ENCODE peak calls at places on chromosomes 2 and 18, in four cellular contexts. One of them, this sample, is unnamed.

GRCh38 chr2:84792856-84793522 is 87.9 kb downstream of the TRABD2A start:
- DNase-seq in GM20000: no peak
- DNase-seq in suprapubic skin: no peak
- DNase-seq in K562: no peak
- DNase-seq in this sample: no peak

GRCh38 chr2:12716250-12717190 is at the start of gene TRIB2:
- DNase-seq in GM20000: peak
- DNase-seq in K562: peak
- DNase-seq in suprapubic skin: peak
- DNase-seq in this sample: peak

GRCh38 chr2:198628596-198628995 is 824.2 kb downstream of the PLCL1 start:
- DNase-seq in K562: no peak
- DNase-seq in suprapubic skin: no peak
- DNase-seq in GM20000: no peak
- DNase-seq in this sample: no peak

GRCh38 chr18:63994783-63995399 is 25.0 kb downstream of the SERPINB8 start:
- DNase-seq in GM20000: peak
- DNase-seq in suprapubic skin: no peak
- DNase-seq in K562: peak
- DNase-seq in this sample: peak

GRCh38 chr2:16653083-16653375 is 12.6 kb downstream of the CYRIA start:
- DNase-seq in K562: no peak
- DNase-seq in suprapubic skin: no peak
- DNase-seq in GM20000: no peak
- DNase-seq in this sample: no peak

GRCh38 chr2:163692611-163693482 is 43.0 kb downstream of the FIGN start:
- DNase-seq in K562: no peak
- DNase-seq in GM20000: no peak
- DNase-seq in suprapubic skin: no peak
- DNase-seq in this sample: no peak

GRCh38 chr2:24259316-24259715 is 84.5 kb downstream of the FAM228A start:
- DNase-seq in suprapubic skin: no peak
- DNase-seq in K562: no peak
- DNase-seq in GM20000: no peak
- DNase-seq in this sample: no peak

GRCh38 chr2:178275600-178275999 is 81.3 kb downstream of the OSBPL6 start:
- DNase-seq in GM20000: no peak
- DNase-seq in K562: no peak
- DNase-seq in suprapubic skin: no peak
- DNase-seq in this sample: no peak

GRCh38 chr2:33108483-33109443 is 162.0 kb downstream of the LTBP1 start:
- DNase-seq in suprapubic skin: no peak
- DNase-seq in GM20000: no peak
- DNase-seq in K562: peak
- DNase-seq in this sample: no peak

GRCh38 chr2:238695538-238695937 is 152.3 kb upstream of the TWIST2 start:
- DNase-seq in suprapubic skin: no peak
- DNase-seq in GM20000: no peak
- DNase-seq in K562: no peak
- DNase-seq in this sample: no peak

GRCh38 chr18:6413554-6414117 is 1.1 kb downstream of the L3MBTL4 start:
- DNase-seq in GM20000: no peak
- DNase-seq in K562: no peak
- DNase-seq in suprapubic skin: no peak
- DNase-seq in this sample: no peak

GRCh38 chr18:76579301-76579695 is 84.3 kb upstream of the ZNF516 start:
- DNase-seq in GM20000: no peak
- DNase-seq in suprapubic skin: no peak
- DNase-seq in K562: no peak
- DNase-seq in this sample: no peak

GRCh38 chr2:235149240-235149641 is 197.4 kb downstream of the SH3BP4 start:
- DNase-seq in GM20000: no peak
- DNase-seq in suprapubic skin: no peak
- DNase-seq in K562: no peak
- DNase-seq in this sample: no peak

GRCh38 chr18:78087338-78087737 is 837.7 kb downstream of the GALR1 start:
- DNase-seq in suprapubic skin: no peak
- DNase-seq in K562: no peak
- DNase-seq in GM20000: no peak
- DNase-seq in this sample: no peak

GRCh38 chr2:66867038-66867380 is 432.1 kb downstream of the MEIS1 start:
- DNase-seq in suprapubic skin: no peak
- DNase-seq in GM20000: no peak
- DNase-seq in K562: no peak
- DNase-seq in this sample: no peak

GRCh38 chr2:217166241-217166640 is 306.4 kb upstream of the TNP1 start:
- DNase-seq in GM20000: peak
- DNase-seq in suprapubic skin: no peak
- DNase-seq in K562: peak
- DNase-seq in this sample: no peak

GRCh38 chr2:165646321-165646801 is 147.7 kb downstream of the GALNT3 start:
- DNase-seq in suprapubic skin: no peak
- DNase-seq in GM20000: no peak
- DNase-seq in K562: no peak
- DNase-seq in this sample: no peak

GRCh38 chr2:227185616-227186015 is 21.2 kb downstream of the COL4A3 start:
- DNase-seq in GM20000: no peak
- DNase-seq in K562: no peak
- DNase-seq in suprapubic skin: no peak
- DNase-seq in this sample: no peak

GRCh38 chr2:29000481-29000880 is 19.4 kb downstream of the TOGARAM2 start:
- DNase-seq in GM20000: peak
- DNase-seq in suprapubic skin: no peak
- DNase-seq in K562: no peak
- DNase-seq in this sample: no peak

GRCh38 chr18:54647176-54647575 is 56.1 kb downstream of the DYNAP start:
- DNase-seq in GM20000: peak
- DNase-seq in suprapubic skin: no peak
- DNase-seq in K562: no peak
- DNase-seq in this sample: no peak

GRCh38 chr2:36356990-36357505 is 1.5 kb downstream of the CRIM1 start:
- DNase-seq in K562: no peak
- DNase-seq in suprapubic skin: no peak
- DNase-seq in GM20000: peak
- DNase-seq in this sample: no peak

GRCh38 chr18:26685438-26686173 is 137.3 kb upstream of the KCTD1 start:
- DNase-seq in suprapubic skin: no peak
- DNase-seq in K562: no peak
- DNase-seq in GM20000: no peak
- DNase-seq in this sample: no peak

GRCh38 chr2:26979761-26980160 is 9.3 kb downstream of the MAPRE3 start:
- DNase-seq in K562: no peak
- DNase-seq in suprapubic skin: no peak
- DNase-seq in GM20000: no peak
- DNase-seq in this sample: no peak

GRCh38 chr2:166170356-166170755 is 42.5 kb upstream of the SCN1A start:
- DNase-seq in K562: no peak
- DNase-seq in GM20000: no peak
- DNase-seq in suprapubic skin: no peak
- DNase-seq in this sample: no peak

GRCh38 chr2:219182331-219183150 is 4.5 kb downstream of the RETREG2 start:
- DNase-seq in K562: no peak
- DNase-seq in GM20000: no peak
- DNase-seq in suprapubic skin: no peak
- DNase-seq in this sample: no peak

GRCh38 chr2:168910330-168910729 is 9.2 kb downstream of the G6PC2 start:
- DNase-seq in GM20000: no peak
- DNase-seq in suprapubic skin: no peak
- DNase-seq in K562: no peak
- DNase-seq in this sample: no peak

GRCh38 chr2:152063325-152063924 is 35.4 kb downstream of the CACNB4 start:
- DNase-seq in suprapubic skin: no peak
- DNase-seq in K562: no peak
- DNase-seq in GM20000: no peak
- DNase-seq in this sample: no peak

GRCh38 chr2:146734791-146735190 is 1110.0 kb upstream of the ACVR2A start:
- DNase-seq in GM20000: no peak
- DNase-seq in K562: no peak
- DNase-seq in suprapubic skin: no peak
- DNase-seq in this sample: no peak

GRCh38 chr2:146730882-146731281 is 1113.9 kb upstream of the ACVR2A start:
- DNase-seq in suprapubic skin: no peak
- DNase-seq in GM20000: no peak
- DNase-seq in K562: no peak
- DNase-seq in this sample: no peak

DNA sequence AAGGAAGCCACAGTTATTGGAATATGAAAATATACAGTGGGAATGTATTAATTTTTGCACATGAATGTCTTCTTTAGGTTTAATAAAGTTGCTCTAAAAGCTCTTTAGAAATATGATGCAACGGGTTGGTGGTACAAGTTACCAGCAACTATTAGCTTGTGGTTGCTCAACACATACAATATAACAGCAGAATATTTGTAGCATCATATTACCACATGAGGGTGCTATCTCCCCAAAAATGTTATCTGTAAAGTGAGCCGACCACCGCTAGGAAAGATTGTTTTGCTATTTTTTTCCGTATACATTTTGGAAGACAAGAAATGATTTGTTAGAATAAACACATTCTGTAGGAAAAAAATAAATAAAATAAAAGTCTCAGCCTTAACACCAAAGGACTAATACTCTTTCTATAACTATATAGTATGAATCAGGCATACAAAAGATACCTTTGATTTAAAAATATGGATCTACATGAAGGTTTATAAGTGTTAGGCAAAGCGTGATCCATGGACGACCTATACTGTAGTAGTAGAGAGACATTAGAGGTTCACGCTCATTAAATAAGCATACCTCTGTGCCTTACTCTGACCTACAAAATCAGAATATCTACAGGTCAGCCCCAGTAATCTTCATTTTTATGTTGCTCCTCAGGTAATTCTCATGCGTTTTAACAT is 1110.7 kb upstream of the ACVR2A start:
- DNase-seq in GM20000: peak
- DNase-seq in K562: peak
- DNase-seq in suprapubic skin: no peak
- DNase-seq in this sample: no peak
- TF ChIP-seq CTCF in GM20000: peak
- TF ChIP-seq CTCF in K562: peak
- TF ChIP-seq CTCF in suprapubic skin: peak
- TF ChIP-seq CTCF in this sample: no peak

GRCh38 chr2:200445284-200445683 is 64.6 kb downstream of the KCTD18 start:
- DNase-seq in K562: no peak
- DNase-seq in suprapubic skin: no peak
- DNase-seq in GM20000: no peak
- DNase-seq in this sample: no peak
- TF ChIP-seq CTCF in K562: no peak
- TF ChIP-seq CTCF in suprapubic skin: no peak
- TF ChIP-seq CTCF in GM20000: peak
- TF ChIP-seq CTCF in this sample: no peak

GRCh38 chr18:35028556-35028955 is 12.7 kb upstream of the MAPRE2 start:
- DNase-seq in GM20000: no peak
- DNase-seq in K562: no peak
- DNase-seq in suprapubic skin: no peak
- DNase-seq in this sample: no peak

GRCh38 chr18:35027206-35027605 is 14.0 kb upstream of the MAPRE2 start:
- DNase-seq in GM20000: no peak
- DNase-seq in suprapubic skin: no peak
- DNase-seq in K562: no peak
- DNase-seq in this sample: no peak

GRCh38 chr18:35024965-35025364 is 16.2 kb upstream of the MAPRE2 start:
- DNase-seq in K562: no peak
- DNase-seq in suprapubic skin: no peak
- DNase-seq in GM20000: no peak
- DNase-seq in this sample: no peak

GRCh38 chr18:35024196-35024595 is 17.0 kb upstream of the MAPRE2 start:
- DNase-seq in suprapubic skin: no peak
- DNase-seq in K562: no peak
- DNase-seq in GM20000: no peak
- DNase-seq in this sample: no peak

DNA sequence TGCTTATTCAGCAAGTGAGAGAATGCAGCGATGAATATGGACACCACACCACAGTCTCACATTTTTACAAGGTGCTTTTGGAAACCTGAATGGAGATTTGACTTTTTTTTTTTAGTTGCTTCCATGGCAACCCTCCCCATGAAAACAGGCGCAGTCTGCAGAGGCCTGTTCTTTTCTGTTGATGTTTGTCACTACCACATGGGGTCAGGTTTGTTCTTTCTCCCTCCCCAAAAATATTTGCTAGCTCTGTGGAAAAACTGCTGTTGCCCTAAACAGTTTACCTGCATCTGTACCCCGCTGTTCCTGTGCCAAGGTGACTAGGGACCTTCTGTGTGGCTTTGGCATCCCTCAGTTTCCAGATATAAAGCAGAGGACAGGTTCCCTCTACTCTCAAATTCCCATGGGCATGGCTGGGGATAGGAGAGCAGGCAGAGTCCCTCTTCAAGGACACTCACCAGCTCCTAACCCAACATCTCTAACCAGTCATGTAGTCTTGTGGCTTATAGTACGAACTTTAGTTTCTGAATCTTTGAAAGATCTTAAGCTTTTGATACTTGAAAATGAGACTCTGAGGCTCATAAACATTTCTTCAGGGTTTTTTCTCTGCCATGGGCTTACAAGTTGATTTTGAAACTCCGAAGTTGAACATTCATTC is 14.7 kb upstream of the MAPRE2 start:
- DNase-seq in suprapubic skin: no peak
- DNase-seq in GM20000: no peak
- DNase-seq in K562: peak
- DNase-seq in this sample: no peak
- TF ChIP-seq CTCF in suprapubic skin: no peak
- TF ChIP-seq CTCF in GM20000: no peak
- TF ChIP-seq CTCF in K562: peak
- TF ChIP-seq CTCF in this sample: no peak

GRCh38 chr2:138365581-138365980 is 136.0 kb upstream of the SPOPL start:
- DNase-seq in GM20000: no peak
- DNase-seq in suprapubic skin: no peak
- DNase-seq in K562: no peak
- DNase-seq in this sample: no peak
- TF ChIP-seq CTCF in GM20000: no peak
- TF ChIP-seq CTCF in suprapubic skin: no peak
- TF ChIP-seq CTCF in K562: no peak
- TF ChIP-seq CTCF in this sample: no peak

GRCh38 chr18:35491689-35492077 is 6.1 kb downstream of the INO80C start:
- DNase-seq in GM20000: no peak
- DNase-seq in suprapubic skin: no peak
- DNase-seq in K562: no peak
- DNase-seq in this sample: no peak
- TF ChIP-seq CTCF in GM20000: no peak
- TF ChIP-seq CTCF in suprapubic skin: no peak
- TF ChIP-seq CTCF in K562: peak
- TF ChIP-seq CTCF in this sample: no peak

This sample was measured in omental fat pad.